ENCODE peak calls at places on chromosome 21, in five cellular contexts. I is heart left ventricle, J is tibial nerve, M is IMR-90, Q is RWPE2. A is an unnamed sample.

GRCh38 chr21:42375141-42375905 is 9.0 kb upstream of the TFF1 start:
- DNase-seq in M (no peak), I (no peak), J (no peak), Q (no peak), A (no peak)

GRCh38 chr21:14858309-14858708 is 206.5 kb downstream of the NRIP1 start:
- DNase-seq in J (no peak), M (no peak), I (no peak), Q (no peak), A (no peak)

GRCh38 chr21:41578708-41579107 is 70.8 kb upstream of the TMPRSS2 start:
- DNase-seq in I (no peak), J (no peak), Q (no peak), M (no peak), A (no peak)

GRCh38 chr21:27571706-27572105 is 604.8 kb upstream of the ADAMTS5 start:
- DNase-seq in J (no peak), M (peak; percentile 81), I (no peak), Q (no peak), A (no peak)

GRCh38 chr21:9758888-9759287 is 762.5 kb upstream of the TPTE start:
- DNase-seq in I (no peak), Q (no peak), J (no peak), M (no peak), A (no peak)

GRCh38 chr21:25818156-25818950 is 83.6 kb downstream of the GABPA start:
- DNase-seq in I (no peak), M (no peak), J (no peak), Q (no peak), A (no peak)

GRCh38 chr21:31203371-31204054 is 140.5 kb downstream of the TIAM1 start:
- DNase-seq in I (no peak), Q (no peak), M (peak; percentile 40), J (no peak), A (no peak)

GRCh38 chr21:36976882-36977651 is 10.6 kb upstream of the HLCS start:
- DNase-seq in Q (no peak), M (peak; percentile 75), I (no peak), J (peak; percentile 44), A (peak; percentile 94)

GRCh38 chr21:29168874-29169273 is 38.4 kb downstream of the MAP3K7CL start:
- DNase-seq in M (no peak), I (no peak), Q (peak; percentile 73), J (no peak), A (no peak)

GRCh38 chr21:42846221-42846620 is 33.1 kb downstream of the WDR4 start:
- DNase-seq in J (no peak), M (no peak), Q (peak; percentile 31), I (no peak), A (no peak)

GRCh38 chr21:42848932-42849758 is 30.2 kb downstream of the WDR4 start:
- DNase-seq in M (no peak), Q (peak; percentile 56), I (no peak), J (no peak), A (no peak)

GRCh38 chr21:20004353-20004752 is 993.9 kb upstream of the NCAM2 start:
- DNase-seq in I (no peak), M (no peak), Q (no peak), J (no peak), A (no peak)

GRCh38 chr21:31873696-31874599 is 1.1 kb downstream of the HUNK start:
- DNase-seq in I (peak; percentile 32), Q (peak; percentile 58), J (peak; percentile 35), M (peak; percentile 33), A (peak; percentile 76)

GRCh38 chr21:25801217-25802015 is 66.6 kb downstream of the GABPA start:
- DNase-seq in M (peak; percentile 76), I (peak; percentile 77), J (peak; percentile 68), Q (peak; percentile 64), A (peak; percentile 36)

GRCh38 chr21:29481641-29482040 is 182.9 kb downstream of the BACH1 start:
- DNase-seq in J (no peak), Q (no peak), M (peak; percentile 73), I (no peak), A (peak; percentile 65)

GRCh38 chr21:18384771-18385170 is 18.8 kb downstream of the TMPRSS15 start:
- DNase-seq in I (no peak), M (no peak), J (no peak), Q (no peak), A (no peak)

GRCh38 chr21:36589352-36589971 is 109.5 kb upstream of the SIM2 start:
- DNase-seq in M (peak; percentile 27), Q (no peak), J (no peak), I (no peak), A (no peak)

GRCh38 chr21:42112857-42113256 is 41.7 kb downstream of the UMODL1 start:
- DNase-seq in J (no peak), I (no peak), Q (no peak), M (peak; percentile 68), A (no peak)

GRCh38 chr21:26788783-26789182 is 56.4 kb downstream of the ADAMTS1 start:
- DNase-seq in Q (no peak), I (peak; percentile 69), M (peak; percentile 27), J (no peak), A (no peak)

GRCh38 chr21:35511298-35512162 is 462.4 kb upstream of the RUNX1 start:
- DNase-seq in Q (no peak), M (peak; percentile 25), I (no peak), J (no peak), A (peak; percentile 56)

GRCh38 chr21:35506352-35506751 is 457.2 kb upstream of the RUNX1 start:
- DNase-seq in M (no peak), Q (no peak), I (no peak), J (no peak), A (no peak)

GRCh38 chr21:35508389-35508888 is 459.3 kb upstream of the RUNX1 start:
- DNase-seq in Q (no peak), J (peak; percentile 67), M (peak; percentile 65), I (peak; percentile 57), A (peak; percentile 62)

GRCh38 chr21:35510294-35510693 is 461.2 kb upstream of the RUNX1 start:
- DNase-seq in Q (no peak), J (no peak), I (no peak), M (no peak), A (no peak)

GRCh38 chr21:35509004-35509704 is 460.1 kb upstream of the RUNX1 start:
- DNase-seq in M (no peak), J (peak; percentile 40), Q (no peak), I (peak; percentile 26), A (no peak)
- H3K27ac ChIP-seq in M (no peak overlapping the region), J (no peak overlapping the region), Q (no peak overlapping the region), I (no peak overlapping the region), A (no peak overlapping the region)

DNA sequence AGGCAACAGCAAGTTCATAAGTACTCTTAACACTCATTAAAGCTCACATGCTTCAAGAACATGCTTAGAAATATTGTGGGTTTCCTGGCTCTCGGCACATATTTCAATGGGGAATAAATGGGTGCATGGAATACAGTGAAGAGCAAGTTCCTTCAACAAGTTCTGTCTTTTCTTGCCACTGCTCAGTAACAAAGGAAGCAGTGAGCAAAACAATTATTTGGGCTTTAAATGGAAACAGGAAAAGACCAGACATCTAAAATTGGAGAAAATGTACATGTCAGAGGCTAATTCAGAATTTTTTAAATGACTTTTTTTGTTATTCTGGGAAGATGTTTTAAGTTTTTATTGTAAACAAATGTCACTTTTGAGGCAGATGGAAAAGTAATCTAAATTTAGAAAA is 478.7 kb downstream of the SETD4 start:
- DNase-seq in Q (no peak), J (no peak), M (no peak), I (no peak), A (no peak)
- H3K27ac ChIP-seq in Q (no peak overlapping the region), J (no peak overlapping the region), M (no peak overlapping the region), I (no peak overlapping the region), A (no peak overlapping the region)

GRCh38 chr21:35052786-35053185 is 3.7 kb upstream of the RUNX1 start:
- DNase-seq in M (no peak), I (no peak), Q (no peak), J (no peak), A (no peak)
- H3K27ac ChIP-seq in M (no peak overlapping the region), I (no peak overlapping the region), Q (no peak overlapping the region), J (no peak overlapping the region), A (no peak overlapping the region)

GRCh38 chr21:43937051-43937832 is 72.2 kb downstream of the AGPAT3 start:
- DNase-seq in J (no peak), Q (no peak), I (no peak), M (no peak), A (no peak)

GRCh38 chr21:43940329-43940653 is 71.8 kb upstream of the TRAPPC10 start:
- DNase-seq in M (no peak), J (no peak), Q (no peak), I (no peak), A (no peak)

GRCh38 chr21:43937898-43938309 is 72.9 kb downstream of the AGPAT3 start:
- DNase-seq in M (no peak), I (no peak), Q (no peak), J (no peak), A (no peak)

GRCh38 chr21:43939443-43940328 is 72.4 kb upstream of the TRAPPC10 start:
- DNase-seq in I (no peak), Q (peak; percentile 53), J (no peak), M (no peak), A (no peak)

GRCh38 chr21:43938751-43939442 is 73.2 kb upstream of the TRAPPC10 start:
- DNase-seq in I (peak; percentile 83), Q (no peak), J (peak; percentile 79), M (peak; percentile 59), A (peak; percentile 54)
- H3K27ac ChIP-seq in I (peak overlapping the region; percentile 47), Q (no peak overlapping the region), J (peak overlapping the region; percentile 31), M (no peak overlapping the region), A (no peak overlapping the region)

GRCh38 chr21:38400195-38400695 is 98.0 kb downstream of the ERG start:
- DNase-seq in J (no peak), Q (no peak), I (no peak), M (no peak), A (no peak)

GRCh38 chr21:38401527-38401926 is 96.8 kb downstream of the ERG start:
- DNase-seq in M (no peak), I (no peak), Q (no peak), J (no peak), A (no peak)

GRCh38 chr21:38404134-38404533 is 94.1 kb downstream of the ERG start:
- DNase-seq in J (no peak), Q (no peak), I (no peak), M (no peak), A (no peak)

GRCh38 chr21:38402795-38403194 is 95.5 kb downstream of the ERG start:
- DNase-seq in I (no peak), J (no peak), M (no peak), Q (no peak), A (no peak)

GRCh38 chr21:38402291-38402690 is 96.0 kb downstream of the ERG start:
- DNase-seq in I (no peak), M (no peak), J (no peak), Q (peak; percentile 71), A (no peak)
- H3K27ac ChIP-seq in I (no peak overlapping the region), M (no peak overlapping the region), J (no peak overlapping the region), Q (no peak overlapping the region), A (no peak overlapping the region)

DNA sequence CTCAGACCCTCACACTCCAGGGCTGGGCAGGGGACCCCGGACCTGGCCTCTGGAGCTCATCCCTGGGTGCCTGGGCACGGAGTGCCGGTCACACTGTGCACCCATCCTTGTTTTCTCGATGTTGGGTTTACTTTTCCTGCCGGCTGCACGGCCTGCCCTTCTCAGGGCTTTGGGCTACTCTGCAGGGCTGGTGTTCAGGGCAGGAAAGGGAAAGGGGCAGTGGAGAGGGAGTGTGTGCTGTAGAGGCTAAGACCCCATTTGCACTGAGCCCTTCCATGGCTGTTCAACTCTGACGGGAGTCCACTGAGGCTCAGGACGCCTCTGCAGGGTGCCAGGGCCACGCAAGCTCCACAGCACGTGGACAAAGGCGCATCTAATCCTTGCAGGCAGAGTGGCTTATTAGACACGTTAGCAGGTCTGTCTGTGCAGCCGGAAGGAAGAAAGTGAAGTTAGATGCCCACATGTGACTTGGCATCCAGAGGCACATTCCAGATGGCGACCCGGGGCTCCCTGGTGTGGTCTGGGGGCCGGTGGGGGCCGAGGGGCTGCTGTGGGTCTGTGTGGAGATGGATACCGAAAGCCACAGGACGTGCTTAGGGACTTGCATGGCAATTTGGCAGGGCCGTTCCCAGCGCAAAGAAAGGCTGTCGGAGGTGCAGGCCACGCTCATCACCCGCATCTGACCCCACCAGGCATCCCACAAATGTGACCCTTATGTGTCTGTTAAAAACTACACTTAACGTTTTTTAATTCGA is 33.6 kb downstream of the COL18A1 start:
- DNase-seq in J (no peak), Q (no peak), M (no peak), I (no peak), A (no peak)
- H3K27ac ChIP-seq in J (peak overlapping the region; percentile 84), Q (no peak overlapping the region), M (peak overlapping the region; percentile 83), I (peak overlapping the region; percentile 84), A (no peak overlapping the region)